ENCODE peak calls at places on chromosomes 6 and 20, in six cellular contexts. E is left lung, F is body of pancreas, N is upper lobe of right lung, G is cardiac muscle cell, K is endothelial cell of umbilical vein. A is an unnamed sample.

GRCh38 chr20:40999841-41000240 is 28.8 kb upstream of the TOP1 start:
- DNase-seq in F (no peak), G (no peak), K (no peak), N (no peak), E (no peak), A (no peak)

GRCh38 chr6:150145427-150145826 is 2.6 kb downstream of the PPP1R14C start:
- DNase-seq in F (no peak), K (no peak), N (no peak), E (no peak), G (no peak), A (no peak)

GRCh38 chr6:193773-194310 is 98.4 kb upstream of the DUSP22 start:
- DNase-seq in N (no peak), G (no peak), K (no peak), F (no peak), E (no peak), A (no peak)

GRCh38 chr20:32929162-32929561 is 70.4 kb downstream of the EFCAB8 start:
- DNase-seq in E (no peak), K (no peak), G (no peak), N (no peak), F (no peak), A (no peak)

GRCh38 chr6:149028767-149029405 is 282.1 kb downstream of the UST start:
- DNase-seq in N (no peak), E (peak; percentile 48), K (peak; percentile 82), G (peak; percentile 95), F (peak; percentile 79), A (no peak)

GRCh38 chr6:159973951-159974350 is 5.1 kb downstream of the IGF2R start:
- DNase-seq in E (no peak), N (no peak), F (no peak), K (no peak), G (peak; percentile 59), A (no peak)

GRCh38 chr20:41998539-41999341 is 380.6 kb upstream of the CHD6 start:
- DNase-seq in N (no peak), K (no peak), G (no peak), E (no peak), F (no peak), A (no peak)

GRCh38 chr6:145562771-145563615 is 172.3 kb downstream of the EPM2A start:
- DNase-seq in F (no peak), G (no peak), K (no peak), N (no peak), E (peak; percentile 34), A (no peak)

GRCh38 chr20:18252597-18253451 is 35.5 kb upstream of the ZNF133 start:
- DNase-seq in N (no peak), F (no peak), E (peak; percentile 35), K (no peak), G (no peak), A (no peak)

GRCh38 chr6:13493147-13493546 is 5.7 kb upstream of the GFOD1 start:
- DNase-seq in E (no peak), G (no peak), F (no peak), N (no peak), K (no peak), A (no peak)

GRCh38 chr6:39357998-39358686 is 35.6 kb upstream of the KCNK16 start:
- DNase-seq in F (peak; percentile 80), N (no peak), G (peak; percentile 89), K (peak; percentile 54), E (no peak), A (no peak)

GRCh38 chr6:62707156-62707555 is 421.1 kb upstream of the KHDRBS2 start:
- DNase-seq in G (no peak), N (no peak), K (no peak), E (no peak), F (no peak), A (no peak)

GRCh38 chr6:14317616-14318015 is 200.0 kb downstream of the CD83 start:
- DNase-seq in K (no peak), E (no peak), N (no peak), F (no peak), G (no peak), A (no peak)

GRCh38 chr20:14264869-14265268 is 72.5 kb downstream of the FLRT3 start:
- DNase-seq in N (no peak), G (peak; percentile 20), F (no peak), E (no peak), K (no peak), A (no peak)

GRCh38 chr6:170438861-170439260 is 114.2 kb downstream of the PSMB1 start:
- DNase-seq in G (no peak), N (no peak), E (no peak), F (no peak), K (no peak), A (no peak)

GRCh38 chr6:158958504-158959386 is 41.3 kb downstream of the RSPH3 start:
- DNase-seq in F (peak; percentile 19), G (no peak), N (no peak), K (no peak), E (no peak), A (no peak)

GRCh38 chr6:26234421-26235239 is 130.4 kb upstream of the BTN3A2 start:
- DNase-seq in F (no peak), G (peak; percentile 85), E (peak; percentile 69), K (peak; percentile 89), N (no peak), A (no peak)

GRCh38 chr20:1946762-1947534 is 46.9 kb downstream of the PDYN start:
- DNase-seq in E (peak; percentile 55), G (peak; percentile 67), K (no peak), N (no peak), F (peak; percentile 59), A (peak; percentile 79)

GRCh38 chr6:100084301-100085161 is 90.5 kb upstream of the MCHR2 start:
- DNase-seq in K (no peak), F (no peak), E (no peak), N (no peak), G (peak; percentile 80), A (no peak)

GRCh38 chr20:32877507-32877906 is 18.8 kb downstream of the EFCAB8 start:
- DNase-seq in K (peak; percentile 59), E (no peak), G (peak; percentile 33), F (no peak), N (no peak), A (no peak)

GRCh38 chr6:157491571-157492232 is 110.7 kb downstream of the ZDHHC14 start:
- DNase-seq in E (no peak), G (no peak), N (no peak), F (no peak), K (no peak), A (no peak)

GRCh38 chr6:4607026-4607704 is 169.0 kb upstream of the CDYL start:
- DNase-seq in E (no peak), F (peak; percentile 42), G (peak; percentile 63), K (peak; percentile 91), N (no peak), A (no peak)

GRCh38 chr6:151075527-151075926 is 164.2 kb upstream of the AKAP12 start:
- DNase-seq in F (no peak), K (no peak), N (no peak), G (peak; percentile 87), E (no peak), A (no peak)

GRCh38 chr6:120378582-120379220 is 955.6 kb downstream of the TBC1D32 start:
- DNase-seq in F (peak; percentile 13), G (peak; percentile 64), K (peak; percentile 6), N (no peak), E (no peak), A (no peak)

GRCh38 chr6:141077355-141078333 is 1055.1 kb upstream of the GJE1 start:
- DNase-seq in K (no peak), N (no peak), F (no peak), G (peak; percentile 35), E (no peak), A (no peak)
- TF ChIP-seq CTCF in K (peak; percentile 11), N (no peak), F (no peak), G (peak; percentile 25), E (no peak), A (no peak)

GRCh38 chr6:127494240-127494767 is 24.8 kb downstream of the MTCL3 start:
- DNase-seq in E (no peak), N (no peak), F (no peak), G (no peak), K (no peak), A (no peak)

GRCh38 chr6:127496471-127496870 is 22.7 kb downstream of the MTCL3 start:
- DNase-seq in N (no peak), E (no peak), G (peak; percentile 18), K (no peak), F (no peak), A (no peak)
- TF ChIP-seq CTCF in N (no peak), E (no peak), G (no peak), K (no peak), F (no peak), A (no peak)

GRCh38 chr20:63678071-63678470 is 18.4 kb upstream of the TNFRSF6B start:
- DNase-seq in K (no peak), F (no peak), G (no peak), E (no peak), N (no peak), A (no peak)
- TF ChIP-seq CTCF in K (no peak), F (no peak), G (no peak), E (no peak), N (no peak), A (no peak)

GRCh38 chr20:51172558-51173428 is 149.9 kb upstream of the KCNG1 start:
- DNase-seq in K (no peak), N (no peak), G (no peak), F (no peak), E (no peak), A (no peak)
- TF ChIP-seq CTCF in K (no peak), N (no peak), G (no peak), F (no peak), E (no peak), A (no peak)

A was measured in CD14-positive monocyte.